ENCODE peak calls at places on chromosomes 16 and 17, in five cellular contexts. O is cardiac fibroblast; C is CD8-positive, alpha-beta T cell; T is left ventricle myocardium inferior; M is AG04450. H is an unnamed sample.

GRCh38 chr17:81537343-81537855 is 9.2 kb downstream of the FSCN2 start:
- DNase-seq in O (no peak), M (no peak), T (no peak), C (no peak), H (no peak)

GRCh38 chr17:15966183-15966878 is 21.4 kb downstream of the ADORA2B start:
- DNase-seq in M (no peak), C (no peak), O (peak), T (no peak), H (no peak)

GRCh38 chr17:46147167-46147749 is 46.0 kb downstream of the KANSL1 start:
- DNase-seq in C (no peak), O (no peak), T (no peak), M (no peak), H (no peak)

GRCh38 chr16:28103516-28104170 is 40.1 kb upstream of the GSG1L start:
- DNase-seq in M (no peak), C (no peak), O (no peak), T (no peak), H (no peak)

GRCh38 chr16:68382296-68382718 is 66.0 kb downstream of the SMPD3 start:
- DNase-seq in O (no peak), M (no peak), C (no peak), T (no peak), H (no peak)

GRCh38 chr16:4212934-4213296 is 29.0 kb downstream of the SRL start:
- DNase-seq in T (no peak), M (no peak), O (peak), C (no peak), H (peak)

GRCh38 chr16:72974142-72974769 is 73.7 kb downstream of the ZFHX3 start:
- DNase-seq in T (no peak), M (no peak), C (no peak), O (no peak), H (no peak)

GRCh38 chr17:27996157-27997043 is 46.1 kb upstream of the NLK start:
- DNase-seq in C (no peak), M (no peak), T (no peak), O (no peak), H (no peak)

GRCh38 chr17:68301438-68301959 is 10.2 kb downstream of the ARSG start:
- DNase-seq in O (no peak), C (no peak), T (no peak), M (no peak), H (no peak)

GRCh38 chr17:80036715-80037477 is 454 bp downstream of the CCDC40 start:
- DNase-seq in T (no peak), M (no peak), C (peak), O (peak), H (no peak)

GRCh38 chr17:46764709-46765401 is 53.6 kb downstream of the WNT3 start:
- DNase-seq in C (no peak), O (peak), T (peak), M (peak), H (peak)

GRCh38 chr16:25689137-25689836 is 2.5 kb upstream of the HS3ST4 start:
- DNase-seq in C (no peak), T (no peak), M (no peak), O (no peak), H (no peak)

GRCh38 chr17:44345497-44346026 is 460 bp downstream of the GRN start:
- DNase-seq in O (peak), T (no peak), M (no peak), C (peak), H (peak)

GRCh38 chr16:49019826-49020401 is 261.7 kb downstream of the CBLN1 start:
- DNase-seq in M (no peak), C (no peak), O (no peak), T (no peak), H (no peak)

GRCh38 chr17:13362341-13363122 is 239.2 kb downstream of the HS3ST3A1 start:
- DNase-seq in O (peak), C (no peak), M (no peak), T (no peak), H (peak)
- H3K4me3 ChIP-seq in O (no peak), C (no peak), M (peak), T (peak), H (peak)

GRCh38 chr17:76683011-76683755 is 27.6 kb downstream of the MXRA7 start:
- DNase-seq in M (no peak), O (no peak), T (no peak), C (no peak), H (peak)
- TF ChIP-seq CTCF in M (peak), O (peak), T (peak), C (no peak), H (peak)

GRCh38 chr17:76534831-76535732 is 2.4 kb downstream of the CYGB start:
- DNase-seq in O (no peak), C (no peak), M (no peak), T (peak), H (no peak)

GRCh38 chr17:76535788-76536510 is 1.6 kb downstream of the CYGB start:
- DNase-seq in C (no peak), M (no peak), T (no peak), O (no peak), H (no peak)

GRCh38 chr17:76537578-76538280 is at the start of gene CYGB:
- DNase-seq in T (peak), O (peak), M (no peak), C (no peak), H (no peak)

GRCh38 chr17:76537288-76537577 is 276 bp downstream of the CYGB start:
- DNase-seq in C (no peak), T (peak), O (peak), M (no peak), H (no peak)

DNA sequence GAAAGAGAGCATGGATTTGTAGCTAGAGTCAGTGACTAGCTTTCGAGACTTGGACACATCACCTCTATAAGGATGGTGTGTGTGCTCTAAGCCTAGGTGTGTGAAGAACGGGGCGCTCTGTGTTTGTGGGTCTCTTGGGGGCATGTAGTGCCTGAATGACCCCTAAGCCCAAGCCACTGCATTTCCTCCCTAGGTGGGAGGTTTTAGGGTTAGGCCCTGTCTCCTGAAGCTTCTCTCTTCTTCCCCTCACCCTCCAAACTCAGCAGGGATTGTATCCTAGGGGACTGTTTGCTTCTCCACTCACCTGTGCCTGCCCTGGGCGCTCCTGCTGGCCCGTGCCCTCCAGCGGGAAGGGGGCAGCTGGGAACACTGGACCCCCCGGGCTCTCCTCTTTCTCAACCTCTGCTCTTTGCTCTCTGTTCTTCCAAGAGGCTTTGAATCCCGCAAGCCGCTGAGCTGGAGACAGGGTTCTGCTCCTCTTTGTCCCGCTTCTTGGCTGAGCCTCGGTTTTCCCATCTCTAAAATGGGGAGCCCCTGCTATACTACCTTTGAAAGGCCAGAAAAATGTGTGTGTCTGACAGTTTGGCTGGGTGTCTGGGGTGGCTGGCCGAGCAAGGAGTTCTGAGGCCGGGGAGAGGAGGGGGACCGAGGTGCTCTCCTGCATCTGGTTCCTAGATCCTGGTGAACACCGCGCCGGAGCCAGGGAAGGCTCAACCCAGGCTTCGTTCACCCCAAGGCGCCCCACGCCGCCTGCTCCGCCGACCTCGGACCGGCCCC is 810 bp downstream of the CYGB start:
- DNase-seq in M (no peak), O (no peak), T (no peak), C (no peak), H (no peak)
- H3K4me3 ChIP-seq in M (peak), O (peak), T (peak), C (no peak), H (peak)

DNA sequence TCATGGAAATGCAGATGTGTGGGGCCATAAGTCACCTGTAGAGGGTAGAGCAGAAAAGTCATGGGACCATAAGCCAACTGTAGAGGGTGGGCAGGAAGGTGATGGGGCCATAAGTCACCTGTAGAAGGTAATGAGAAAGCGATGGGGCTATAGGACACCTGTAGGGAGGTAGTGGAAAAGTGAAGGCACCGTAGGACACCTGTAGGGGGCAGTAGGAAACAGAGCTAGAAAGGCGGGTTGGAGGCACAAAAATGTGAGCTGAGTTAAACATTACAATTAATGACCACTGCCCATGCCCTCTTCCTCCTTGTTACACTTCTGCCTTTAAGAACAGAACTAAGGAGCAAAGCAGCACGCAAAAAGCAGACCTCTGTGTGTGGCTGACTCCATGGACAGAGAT is 150.1 kb downstream of the SHISA6 start:
- DNase-seq in T (no peak), C (no peak), M (no peak), O (no peak), H (no peak)
- TF ChIP-seq CTCF in T (no peak), C (no peak), M (no peak), O (no peak), H (no peak)

DNA sequence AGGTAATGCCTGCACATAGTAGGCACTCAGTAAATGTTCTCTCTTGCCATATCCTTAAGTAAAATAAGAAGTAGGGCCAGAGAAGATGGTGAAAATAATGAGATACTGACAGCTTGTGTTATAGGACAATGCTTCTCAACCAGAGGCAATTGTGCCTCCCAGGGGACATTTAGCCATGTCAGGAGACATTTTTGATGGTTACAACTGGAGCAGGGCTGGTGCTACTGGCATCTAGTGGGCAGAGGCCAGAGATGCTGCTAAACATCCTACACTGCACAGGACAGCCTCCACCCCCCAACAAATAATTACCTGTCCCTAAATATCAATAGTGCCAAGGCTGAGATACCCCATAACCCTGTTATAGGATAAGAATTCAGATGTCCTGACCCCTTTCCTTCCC is 1.7 kb downstream of the RAD51D start:
- DNase-seq in O (peak), T (no peak), C (no peak), M (no peak), H (peak)
- H3K4me3 ChIP-seq in O (no peak), T (no peak), C (no peak), M (no peak), H (no peak)

GRCh38 chr17:42676424-42677011 is at the start of gene PLEKHH3:
- DNase-seq in T (no peak), O (no peak), M (no peak), C (no peak), H (no peak)

GRCh38 chr17:42674755-42675347 is 1.9 kb downstream of the PLEKHH3 start:
- DNase-seq in O (peak), M (no peak), T (no peak), C (no peak), H (no peak)

GRCh38 chr17:42673885-42674754 is 2.7 kb downstream of the PLEKHH3 start:
- DNase-seq in T (peak), O (peak), M (no peak), C (no peak), H (peak)

GRCh38 chr17:42675984-42676423 is 790 bp downstream of the PLEKHH3 start:
- DNase-seq in C (no peak), M (no peak), O (peak), T (peak), H (peak)

GRCh38 chr17:42675348-42675983 is 1.3 kb downstream of the PLEKHH3 start:
- DNase-seq in M (no peak), C (no peak), T (peak), O (no peak), H (no peak)
- TF ChIP-seq CTCF in M (no peak), C (no peak), T (no peak), O (no peak), H (no peak)

GRCh38 chr17:2853111-2853721 is 57.0 kb downstream of the RAP1GAP2 start:
- DNase-seq in M (no peak), C (peak), T (peak), O (peak), H (peak)
- H3K4me3 ChIP-seq in M (peak), C (peak), T (peak), O (peak), H (peak)

DNA sequence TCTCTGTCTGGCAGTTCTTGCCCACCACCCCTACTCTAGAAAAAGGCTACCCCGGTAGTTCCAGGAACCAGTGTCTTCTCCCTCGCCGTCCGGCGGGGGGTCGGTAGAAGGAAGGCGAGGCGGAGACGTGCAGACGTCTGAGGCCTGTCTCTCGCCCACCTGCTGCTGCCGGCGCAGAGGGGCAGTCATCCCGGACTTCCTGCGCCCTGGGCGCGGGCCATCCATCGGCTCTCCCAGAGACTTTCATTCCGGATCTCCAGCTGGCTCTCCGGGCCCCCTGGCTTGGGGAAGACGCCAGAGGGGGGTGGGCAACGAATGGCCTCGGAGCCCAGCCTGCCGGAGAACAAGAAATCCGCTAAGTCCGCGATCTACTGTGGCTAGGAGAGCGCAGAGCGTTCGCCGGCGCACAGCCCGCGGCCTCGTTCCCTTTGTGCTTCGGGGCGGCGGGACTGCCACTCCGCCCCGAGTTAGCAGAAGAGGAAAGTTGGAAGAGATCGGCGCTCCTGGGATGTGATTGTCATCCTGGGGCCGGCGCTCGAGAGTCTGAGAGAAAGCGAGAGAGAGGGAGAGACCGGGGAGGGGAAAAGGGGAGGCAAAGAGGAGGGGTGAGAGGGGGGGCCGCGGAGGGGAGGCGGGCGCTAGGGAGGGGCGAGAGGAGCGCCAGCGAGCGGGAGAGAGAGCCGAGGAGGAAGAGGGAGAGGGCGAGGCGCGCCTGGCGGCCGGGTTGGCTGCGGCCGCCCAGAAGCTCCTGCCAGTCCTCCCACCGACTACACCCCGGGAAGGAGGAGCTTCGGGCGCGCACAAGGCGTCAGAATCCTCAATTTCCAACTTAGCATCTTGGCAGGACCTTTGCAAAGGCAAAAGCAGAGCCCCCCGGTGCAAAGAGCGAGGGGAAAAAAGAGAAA is at the start of gene IRX5:
- DNase-seq in C (no peak), M (no peak), T (peak), O (peak), H (peak)
- TF ChIP-seq CTCF in C (no peak), M (no peak), T (peak), O (peak), H (no peak)